ENCODE peak calls at places on chromosomes 7 and 10, in ten cellular contexts. O, U, P, I, L, M, T, Y, Z and A are unnamed samples.

GRCh38 chr7:156437021-156437614 is 203.5 kb upstream of the RNF32 start:
- DNase-seq in O (no peak), U (no peak), P (no peak), I (no peak), L (no peak), M (no peak), T (no peak), Y (no peak), Z (no peak), A (no peak)

GRCh38 chr7:22651534-22652243 is 75.3 kb upstream of the IL6 start:
- DNase-seq in O (peak; percentile 74), U (peak; percentile 62), P (peak; percentile 83), I (no peak), L (peak; percentile 34), M (no peak), T (no peak), Y (no peak), Z (no peak), A (no peak)

GRCh38 chr10:114629083-114629823 is 28.8 kb downstream of the ABLIM1 start:
- DNase-seq in O (no peak), U (no peak), P (no peak), I (no peak), L (no peak), M (no peak), T (no peak), Y (no peak), Z (no peak), A (no peak)

GRCh38 chr7:42426163-42426562 is 189.2 kb upstream of the GLI3 start:
- DNase-seq in O (peak; percentile 5), U (no peak), P (peak; percentile 21), I (no peak), L (no peak), M (no peak), T (no peak), Y (no peak), Z (no peak), A (no peak)

GRCh38 chr10:103145860-103146466 is 47.1 kb downstream of the NT5C2 start:
- DNase-seq in O (peak; percentile 52), U (no peak), P (peak; percentile 92), I (peak; percentile 32), L (no peak), M (no peak), T (no peak), Y (no peak), Z (peak; percentile 89), A (no peak)

GRCh38 chr7:115145512-115145911 is 223.6 kb downstream of the MDFIC start:
- DNase-seq in O (peak; percentile 68), U (no peak), P (peak; percentile 39), I (no peak), L (no peak), M (no peak), T (peak; percentile 42), Y (no peak), Z (no peak), A (no peak)

GRCh38 chr10:102696736-102697135 is 17.5 kb downstream of the ARL3 start:
- DNase-seq in O (no peak), U (no peak), P (no peak), I (no peak), L (no peak), M (no peak), T (no peak), Y (no peak), Z (no peak), A (no peak)

GRCh38 chr10:131653140-131653539 is 247.7 kb upstream of the PPP2R2D start:
- DNase-seq in O (no peak), U (no peak), P (no peak), I (no peak), L (no peak), M (no peak), T (no peak), Y (no peak), Z (peak; percentile 65), A (no peak)

GRCh38 chr7:56105508-56105907 is 768 bp downstream of the CHCHD2 start:
- DNase-seq in O (peak; percentile 49), U (peak; percentile 55), P (peak; percentile 94), I (peak; percentile 28), L (peak; percentile 71), M (no peak), T (peak; percentile 69), Y (no peak), Z (peak; percentile 8), A (no peak)

GRCh38 chr10:79413196-79413595 is 32.2 kb downstream of the ZCCHC24 start:
- DNase-seq in O (peak; percentile 99), U (no peak), P (peak; percentile 41), I (peak; percentile 43), L (peak; percentile 77), M (no peak), T (peak; percentile 48), Y (no peak), Z (peak; percentile 80), A (no peak)

GRCh38 chr7:22433710-22434460 is 66.1 kb downstream of the STEAP1B start:
- DNase-seq in O (peak; percentile 87), U (no peak), P (peak; percentile 47), I (no peak), L (peak; percentile 80), M (no peak), T (no peak), Y (no peak), Z (no peak), A (no peak)

GRCh38 chr7:79620291-79620690 is 166.8 kb upstream of the MAGI2 start:
- DNase-seq in O (peak; percentile 80), U (no peak), P (no peak), I (no peak), L (no peak), M (no peak), T (no peak), Y (no peak), Z (no peak), A (no peak)

GRCh38 chr10:68721673-68721963 is 579 bp downstream of the CCAR1 start:
- DNase-seq in O (no peak), U (no peak), P (no peak), I (no peak), L (no peak), M (no peak), T (no peak), Y (no peak), Z (no peak), A (no peak)

GRCh38 chr7:94375713-94376112 is 19.0 kb upstream of the COL1A2 start:
- DNase-seq in O (no peak), U (peak; percentile 75), P (peak; percentile 98), I (no peak), L (no peak), M (no peak), T (no peak), Y (no peak), Z (no peak), A (no peak)

GRCh38 chr10:101834341-101834740 is 9.3 kb downstream of the KCNIP2 start:
- DNase-seq in O (peak; percentile 39), U (no peak), P (no peak), I (peak; percentile 28), L (no peak), M (no peak), T (no peak), Y (no peak), Z (peak; percentile 87), A (no peak)

GRCh38 chr10:94212876-94213595 is 149.7 kb downstream of the NOC3L start:
- DNase-seq in O (no peak), U (no peak), P (no peak), I (no peak), L (peak; percentile 39), M (no peak), T (no peak), Y (no peak), Z (no peak), A (no peak)

GRCh38 chr10:102764340-102765257 is 20.9 kb downstream of the WBP1L start:
- DNase-seq in O (peak; percentile 12), U (no peak), P (peak; percentile 41), I (no peak), L (no peak), M (no peak), T (no peak), Y (no peak), Z (no peak), A (no peak)

GRCh38 chr10:87054373-87055295 is 34.5 kb downstream of the FAM25A start:
- DNase-seq in O (no peak), U (no peak), P (peak; percentile 85), I (peak; percentile 12), L (no peak), M (no peak), T (peak; percentile 9), Y (no peak), Z (no peak), A (no peak)

GRCh38 chr7:2601065-2601464 is 30.7 kb upstream of the TTYH3 start:
- DNase-seq in O (no peak), U (no peak), P (no peak), I (no peak), L (no peak), M (no peak), T (no peak), Y (no peak), Z (no peak), A (no peak)

GRCh38 chr10:73899401-73899780 is 11.5 kb upstream of the PLAU start:
- DNase-seq in O (peak; percentile 100), U (peak; percentile 92), P (peak; percentile 97), I (no peak), L (peak; percentile 79), M (no peak), T (no peak), Y (no peak), Z (no peak), A (no peak)

GRCh38 chr7:10257438-10257837 is 716.2 kb upstream of the PHF14 start:
- DNase-seq in O (no peak), U (no peak), P (no peak), I (no peak), L (peak; percentile 46), M (no peak), T (no peak), Y (no peak), Z (no peak), A (no peak)

GRCh38 chr10:91880310-91880709 is 29.0 kb downstream of the FGFBP3 start:
- DNase-seq in O (peak; percentile 70), U (no peak), P (no peak), I (no peak), L (no peak), M (no peak), T (no peak), Y (no peak), Z (no peak), A (no peak)

GRCh38 chr10:56116684-56117083 is 244.4 kb downstream of the ZWINT start:
- DNase-seq in O (peak; percentile 57), U (no peak), P (no peak), I (no peak), L (peak; percentile 2), M (no peak), T (peak; percentile 9), Y (no peak), Z (no peak), A (no peak)

GRCh38 chr7:83648464-83649241 is at the start of gene SEMA3E:
- DNase-seq in O (peak; percentile 52), U (peak; percentile 23), P (peak; percentile 35), I (no peak), L (peak; percentile 63), M (no peak), T (peak; percentile 9), Y (no peak), Z (peak; percentile 41), A (no peak)

GRCh38 chr7:120867932-120868331 is 10.0 kb upstream of the TSPAN12 start:
- DNase-seq in O (peak; percentile 66), U (no peak), P (no peak), I (no peak), L (no peak), M (no peak), T (peak; percentile 47), Y (no peak), Z (no peak), A (no peak)

GRCh38 chr10:5045095-5045494 is 41.4 kb upstream of the AKR1C2 start:
- DNase-seq in O (no peak), U (no peak), P (no peak), I (no peak), L (no peak), M (no peak), T (no peak), Y (no peak), Z (no peak), A (no peak)

GRCh38 chr10:131310054-131310903 is 1.2 kb downstream of the TCERG1L start:
- DNase-seq in O (peak; percentile 3), U (no peak), P (no peak), I (no peak), L (no peak), M (no peak), T (no peak), Y (no peak), Z (no peak), A (no peak)